ENCODE peak calls at places on chromosome 16, in seven cellular contexts. One of them, this sample, is unnamed.

GRCh38 chr16:67884684-67885083 is at the start of gene NRN1L:
- DNase-seq in AG10803: peak; percentile 87
- DNase-seq in astrocyte of the spinal cord: peak; percentile 89
- DNase-seq in spleen: peak; percentile 73
- DNase-seq in adrenal gland: peak; percentile 94
- DNase-seq in lower leg skin: peak; percentile 75
- DNase-seq in tibial nerve: peak; percentile 89
- DNase-seq in this sample: no peak

GRCh38 chr16:20740007-20740883 is 1.4 kb downstream of the THUMPD1 start:
- DNase-seq in AG10803: peak; percentile 3
- DNase-seq in astrocyte of the spinal cord: peak; percentile 5
- DNase-seq in spleen: no peak
- DNase-seq in adrenal gland: no peak
- DNase-seq in lower leg skin: no peak
- DNase-seq in tibial nerve: no peak
- DNase-seq in this sample: peak; percentile 26

GRCh38 chr16:67675579-67675935 is 8.9 kb downstream of the C16orf86 start:
- DNase-seq in AG10803: no peak
- DNase-seq in astrocyte of the spinal cord: no peak
- DNase-seq in spleen: no peak
- DNase-seq in adrenal gland: no peak
- DNase-seq in lower leg skin: no peak
- DNase-seq in tibial nerve: no peak
- DNase-seq in this sample: no peak

GRCh38 chr16:86027366-86028126 is 128.6 kb downstream of the IRF8 start:
- DNase-seq in AG10803: no peak
- DNase-seq in astrocyte of the spinal cord: no peak
- DNase-seq in spleen: no peak
- DNase-seq in adrenal gland: peak; percentile 2
- DNase-seq in lower leg skin: no peak
- DNase-seq in tibial nerve: no peak
- DNase-seq in this sample: no peak

GRCh38 chr16:4388275-4389021 is 16.8 kb downstream of the VASN start:
- DNase-seq in AG10803: peak; percentile 57
- DNase-seq in astrocyte of the spinal cord: no peak
- DNase-seq in spleen: no peak
- DNase-seq in adrenal gland: no peak
- DNase-seq in lower leg skin: no peak
- DNase-seq in tibial nerve: no peak
- DNase-seq in this sample: no peak

GRCh38 chr16:59591480-59591879 is 857.4 kb upstream of the GOT2 start:
- DNase-seq in AG10803: peak; percentile 53
- DNase-seq in astrocyte of the spinal cord: peak; percentile 6
- DNase-seq in spleen: no peak
- DNase-seq in adrenal gland: no peak
- DNase-seq in lower leg skin: no peak
- DNase-seq in tibial nerve: no peak
- DNase-seq in this sample: no peak

GRCh38 chr16:85286970-85287814 is 174.9 kb upstream of the CIBAR2 start:
- DNase-seq in AG10803: peak; percentile 48
- DNase-seq in astrocyte of the spinal cord: peak; percentile 27
- DNase-seq in spleen: no peak
- DNase-seq in adrenal gland: peak; percentile 80
- DNase-seq in lower leg skin: peak; percentile 48
- DNase-seq in tibial nerve: peak; percentile 37
- DNase-seq in this sample: no peak

GRCh38 chr16:50666658-50667496 is 14.2 kb downstream of the SNX20 start:
- DNase-seq in AG10803: no peak
- DNase-seq in astrocyte of the spinal cord: no peak
- DNase-seq in spleen: peak; percentile 86
- DNase-seq in adrenal gland: no peak
- DNase-seq in lower leg skin: no peak
- DNase-seq in tibial nerve: no peak
- DNase-seq in this sample: peak; percentile 29

GRCh38 chr16:25060920-25061319 is 45.8 kb upstream of the ARHGAP17 start:
- DNase-seq in AG10803: no peak
- DNase-seq in astrocyte of the spinal cord: no peak
- DNase-seq in spleen: no peak
- DNase-seq in adrenal gland: no peak
- DNase-seq in lower leg skin: no peak
- DNase-seq in tibial nerve: no peak
- DNase-seq in this sample: peak; percentile 87

GRCh38 chr16:28534542-28535373 is 4.0 kb downstream of the NUPR1 start:
- DNase-seq in AG10803: peak; percentile 89
- DNase-seq in astrocyte of the spinal cord: no peak
- DNase-seq in spleen: no peak
- DNase-seq in adrenal gland: peak; percentile 77
- DNase-seq in lower leg skin: peak; percentile 92
- DNase-seq in tibial nerve: peak; percentile 70
- DNase-seq in this sample: no peak

GRCh38 chr16:11601425-11601824 is 14.7 kb upstream of the LITAF start:
- DNase-seq in AG10803: no peak
- DNase-seq in astrocyte of the spinal cord: no peak
- DNase-seq in spleen: peak; percentile 39
- DNase-seq in adrenal gland: no peak
- DNase-seq in lower leg skin: no peak
- DNase-seq in tibial nerve: no peak
- DNase-seq in this sample: no peak

GRCh38 chr16:54140057-54140787 is 146.4 kb downstream of the IRX3 start:
- DNase-seq in AG10803: no peak
- DNase-seq in astrocyte of the spinal cord: no peak
- DNase-seq in spleen: no peak
- DNase-seq in adrenal gland: peak; percentile 23
- DNase-seq in lower leg skin: no peak
- DNase-seq in tibial nerve: no peak
- DNase-seq in this sample: peak; percentile 64

GRCh38 chr16:17459903-17460521 is 10.7 kb downstream of the XYLT1 start:
- DNase-seq in AG10803: no peak
- DNase-seq in astrocyte of the spinal cord: peak; percentile 27
- DNase-seq in spleen: peak; percentile 76
- DNase-seq in adrenal gland: peak; percentile 66
- DNase-seq in lower leg skin: no peak
- DNase-seq in tibial nerve: no peak
- DNase-seq in this sample: no peak

GRCh38 chr16:88014201-88014781 is 63.1 kb downstream of the BANP start:
- DNase-seq in AG10803: no peak
- DNase-seq in astrocyte of the spinal cord: peak; percentile 73
- DNase-seq in spleen: no peak
- DNase-seq in adrenal gland: no peak
- DNase-seq in lower leg skin: no peak
- DNase-seq in tibial nerve: no peak
- DNase-seq in this sample: no peak

GRCh38 chr16:48918520-48919258 is 308.7 kb upstream of the N4BP1 start:
- DNase-seq in AG10803: no peak
- DNase-seq in astrocyte of the spinal cord: no peak
- DNase-seq in spleen: no peak
- DNase-seq in adrenal gland: no peak
- DNase-seq in lower leg skin: no peak
- DNase-seq in tibial nerve: no peak
- DNase-seq in this sample: no peak

GRCh38 chr16:86568677-86569623 is 2.3 kb downstream of the FOXC2 start:
- DNase-seq in AG10803: no peak
- DNase-seq in astrocyte of the spinal cord: no peak
- DNase-seq in spleen: peak; percentile 68
- DNase-seq in adrenal gland: no peak
- DNase-seq in lower leg skin: no peak
- DNase-seq in tibial nerve: no peak
- DNase-seq in this sample: no peak

GRCh38 chr16:17084134-17084533 is 386.6 kb downstream of the XYLT1 start:
- DNase-seq in AG10803: no peak
- DNase-seq in astrocyte of the spinal cord: no peak
- DNase-seq in spleen: no peak
- DNase-seq in adrenal gland: no peak
- DNase-seq in lower leg skin: no peak
- DNase-seq in tibial nerve: no peak
- DNase-seq in this sample: no peak

GRCh38 chr16:10835281-10835931 is 16.8 kb upstream of the TVP23A start:
- DNase-seq in AG10803: no peak
- DNase-seq in astrocyte of the spinal cord: no peak
- DNase-seq in spleen: peak; percentile 43
- DNase-seq in adrenal gland: no peak
- DNase-seq in lower leg skin: no peak
- DNase-seq in tibial nerve: no peak
- DNase-seq in this sample: no peak

GRCh38 chr16:64362193-64362592 is 759.7 kb downstream of the CDH11 start:
- DNase-seq in AG10803: peak; percentile 26
- DNase-seq in astrocyte of the spinal cord: peak; percentile 15
- DNase-seq in spleen: no peak
- DNase-seq in adrenal gland: no peak
- DNase-seq in lower leg skin: no peak
- DNase-seq in tibial nerve: no peak
- DNase-seq in this sample: no peak

GRCh38 chr16:72722552-72722951 is 325.4 kb downstream of the ZFHX3 start:
- DNase-seq in AG10803: no peak
- DNase-seq in astrocyte of the spinal cord: no peak
- DNase-seq in spleen: no peak
- DNase-seq in adrenal gland: no peak
- DNase-seq in lower leg skin: no peak
- DNase-seq in tibial nerve: no peak
- DNase-seq in this sample: no peak
- H3K4me3 ChIP-seq in AG10803: no peak overlapping the region
- H3K4me3 ChIP-seq in astrocyte of the spinal cord: no peak overlapping the region
- H3K4me3 ChIP-seq in spleen: no peak overlapping the region
- H3K4me3 ChIP-seq in adrenal gland: no peak overlapping the region
- H3K4me3 ChIP-seq in lower leg skin: no peak overlapping the region
- H3K4me3 ChIP-seq in tibial nerve: no peak overlapping the region
- H3K4me3 ChIP-seq in this sample: no peak overlapping the region

GRCh38 chr16:694863-695354 is 4.7 kb upstream of the WDR24 start:
- DNase-seq in AG10803: no peak
- DNase-seq in astrocyte of the spinal cord: no peak
- DNase-seq in spleen: no peak
- DNase-seq in adrenal gland: no peak
- DNase-seq in lower leg skin: no peak
- DNase-seq in tibial nerve: no peak
- DNase-seq in this sample: no peak
- H3K4me3 ChIP-seq in AG10803: no peak overlapping the region
- H3K4me3 ChIP-seq in astrocyte of the spinal cord: no peak overlapping the region
- H3K4me3 ChIP-seq in spleen: peak overlapping the region; percentile 47
- H3K4me3 ChIP-seq in adrenal gland: no peak overlapping the region
- H3K4me3 ChIP-seq in lower leg skin: peak overlapping the region; percentile 19
- H3K4me3 ChIP-seq in tibial nerve: no peak overlapping the region
- H3K4me3 ChIP-seq in this sample: peak overlapping the region; percentile 63

DNA sequence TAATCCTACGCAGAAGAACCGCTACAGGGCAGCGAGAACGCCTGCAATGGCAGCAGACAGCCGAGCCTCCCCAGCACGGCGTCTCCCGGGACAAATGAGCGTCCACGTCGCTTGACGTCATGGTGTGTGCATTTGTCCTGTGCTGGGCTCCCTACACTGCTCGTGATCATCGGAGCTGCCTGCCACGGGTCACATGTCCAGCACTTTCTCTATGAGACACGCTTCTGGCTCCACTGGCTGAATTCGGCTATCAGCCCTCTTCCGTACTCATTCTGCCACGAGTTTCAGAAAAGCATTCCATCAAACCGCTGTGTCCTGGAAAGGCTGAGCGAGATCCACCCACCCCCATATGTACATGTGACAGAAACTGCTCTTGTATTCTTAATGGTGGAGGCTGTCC is 28.4 kb upstream of the SHCBP1 start:
- DNase-seq in AG10803: no peak
- DNase-seq in astrocyte of the spinal cord: peak; percentile 46
- DNase-seq in spleen: no peak
- DNase-seq in adrenal gland: no peak
- DNase-seq in lower leg skin: no peak
- DNase-seq in tibial nerve: no peak
- DNase-seq in this sample: no peak
- H3K4me3 ChIP-seq in AG10803: no peak overlapping the region
- H3K4me3 ChIP-seq in astrocyte of the spinal cord: peak overlapping the region; percentile 27
- H3K4me3 ChIP-seq in spleen: no peak overlapping the region
- H3K4me3 ChIP-seq in adrenal gland: no peak overlapping the region
- H3K4me3 ChIP-seq in lower leg skin: no peak overlapping the region
- H3K4me3 ChIP-seq in tibial nerve: no peak overlapping the region
- H3K4me3 ChIP-seq in this sample: no peak overlapping the region

DNA sequence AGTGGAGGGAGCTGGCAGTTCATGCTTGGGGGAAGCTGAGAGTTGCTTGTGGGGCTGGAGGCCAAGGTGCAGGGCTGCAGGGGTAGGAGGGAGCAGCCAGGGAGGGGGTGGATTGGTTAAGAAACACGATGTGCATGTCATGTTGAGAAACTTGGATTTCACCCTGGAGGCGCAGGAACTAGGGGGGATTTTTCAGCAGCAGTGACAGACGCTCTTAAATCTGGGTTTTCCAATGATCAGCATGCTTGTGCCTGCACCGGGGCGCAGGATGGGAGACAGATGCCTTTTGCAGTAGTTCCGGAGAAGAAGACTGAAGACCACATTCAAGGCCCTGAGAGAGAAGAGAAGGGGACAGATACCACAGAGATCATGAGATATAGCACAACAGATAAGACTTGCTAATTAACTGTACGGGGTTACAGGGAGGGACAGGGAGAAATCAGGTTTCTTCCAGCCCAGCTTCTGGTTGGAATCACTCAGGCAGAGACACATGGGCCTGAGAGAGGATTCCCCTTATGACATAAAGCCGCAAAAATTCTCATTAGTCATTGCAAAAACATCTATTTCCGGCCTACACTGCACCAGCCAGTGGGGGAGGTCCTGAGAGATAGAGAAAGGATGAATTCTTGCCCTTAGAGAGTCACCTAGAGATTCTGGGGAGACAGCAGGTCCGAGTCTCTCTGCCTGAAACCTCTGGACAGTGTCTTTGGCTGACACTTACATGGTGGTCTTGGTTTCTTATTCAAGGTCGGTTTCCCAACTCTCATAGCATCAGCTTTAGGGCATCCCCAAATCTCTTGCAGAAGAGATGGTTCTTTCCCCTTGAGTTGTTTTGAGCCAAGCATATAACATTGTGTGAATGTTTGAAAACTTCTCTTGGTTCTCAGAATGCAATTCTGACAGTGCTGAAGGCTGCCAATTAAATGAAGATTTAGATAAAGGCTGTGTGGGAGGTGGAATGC is 27.1 kb downstream of the CDH13 start:
- DNase-seq in AG10803: peak; percentile 91
- DNase-seq in astrocyte of the spinal cord: peak; percentile 91
- DNase-seq in spleen: no peak
- DNase-seq in adrenal gland: no peak
- DNase-seq in lower leg skin: no peak
- DNase-seq in tibial nerve: no peak
- DNase-seq in this sample: peak; percentile 66
- H3K4me3 ChIP-seq in AG10803: peak overlapping the region; percentile 25
- H3K4me3 ChIP-seq in astrocyte of the spinal cord: no peak overlapping the region
- H3K4me3 ChIP-seq in spleen: no peak overlapping the region
- H3K4me3 ChIP-seq in adrenal gland: no peak overlapping the region
- H3K4me3 ChIP-seq in lower leg skin: no peak overlapping the region
- H3K4me3 ChIP-seq in tibial nerve: no peak overlapping the region
- H3K4me3 ChIP-seq in this sample: peak overlapping the region; percentile 21

This sample was measured in Jurkat, Clone E6-1.